ENCODE peak calls at places on chromosomes 12 and 14, in six cellular contexts. X, L, H, G, F and U are unnamed samples.

GRCh38 chr12:75823475-75823874 is 208.1 kb downstream of the PHLDA1 start:
- DNase-seq in X (no peak), L (no peak), H (no peak), G (no peak), F (no peak), U (no peak)

GRCh38 chr12:49868952-49869815 is 26.3 kb upstream of the BCDIN3D start:
- DNase-seq in X (peak; percentile 97), L (peak; percentile 28), H (no peak), G (peak; percentile 95), F (peak; percentile 98), U (no peak)

GRCh38 chr12:84937383-84937782 is 24.8 kb upstream of the SLC6A15 start:
- DNase-seq in X (no peak), L (no peak), H (no peak), G (no peak), F (no peak), U (no peak)

GRCh38 chr12:130965214-130965613 is 11.5 kb downstream of the ADGRD1 start:
- DNase-seq in X (no peak), L (no peak), H (no peak), G (peak; percentile 15), F (no peak), U (no peak)

GRCh38 chr14:95424533-95424932 is 91.9 kb downstream of the SYNE3 start:
- DNase-seq in X (peak; percentile 23), L (no peak), H (no peak), G (no peak), F (no peak), U (no peak)

GRCh38 chr12:113135178-113136127 is at the start of gene RASAL1:
- DNase-seq in X (no peak), L (peak; percentile 97), H (peak; percentile 70), G (no peak), F (no peak), U (no peak)

GRCh38 chr12:89707992-89708792 is 446 bp downstream of the ATP2B1 start:
- DNase-seq in X (peak; percentile 17), L (peak; percentile 46), H (no peak), G (peak; percentile 48), F (peak; percentile 30), U (no peak)

GRCh38 chr14:24013654-24014514 is 25.2 kb downstream of the DHRS4L2 start:
- DNase-seq in X (peak; percentile 71), L (peak; percentile 69), H (no peak), G (peak; percentile 91), F (peak; percentile 79), U (peak; percentile 67)

GRCh38 chr14:68401855-68402254 is 391.0 kb downstream of the ZFP36L1 start:
- DNase-seq in X (no peak), L (no peak), H (no peak), G (no peak), F (peak; percentile 39), U (no peak)

GRCh38 chr14:63993992-63994391 is 141.2 kb downstream of the SYNE2 start:
- DNase-seq in X (no peak), L (no peak), H (no peak), G (no peak), F (no peak), U (no peak)

GRCh38 chr12:107027304-107028053 is 40.5 kb upstream of the MTERF2 start:
- DNase-seq in X (peak; percentile 96), L (no peak), H (no peak), G (peak; percentile 99), F (peak; percentile 98), U (no peak)

GRCh38 chr12:108807996-108808725 is 49.2 kb downstream of the SSH1 start:
- DNase-seq in X (no peak), L (no peak), H (no peak), G (no peak), F (no peak), U (no peak)

GRCh38 chr14:21300892-21301291 is 21.0 kb downstream of the RPGRIP1 start:
- DNase-seq in X (no peak), L (peak; percentile 66), H (peak; percentile 19), G (no peak), F (no peak), U (peak; percentile 24)

DNA sequence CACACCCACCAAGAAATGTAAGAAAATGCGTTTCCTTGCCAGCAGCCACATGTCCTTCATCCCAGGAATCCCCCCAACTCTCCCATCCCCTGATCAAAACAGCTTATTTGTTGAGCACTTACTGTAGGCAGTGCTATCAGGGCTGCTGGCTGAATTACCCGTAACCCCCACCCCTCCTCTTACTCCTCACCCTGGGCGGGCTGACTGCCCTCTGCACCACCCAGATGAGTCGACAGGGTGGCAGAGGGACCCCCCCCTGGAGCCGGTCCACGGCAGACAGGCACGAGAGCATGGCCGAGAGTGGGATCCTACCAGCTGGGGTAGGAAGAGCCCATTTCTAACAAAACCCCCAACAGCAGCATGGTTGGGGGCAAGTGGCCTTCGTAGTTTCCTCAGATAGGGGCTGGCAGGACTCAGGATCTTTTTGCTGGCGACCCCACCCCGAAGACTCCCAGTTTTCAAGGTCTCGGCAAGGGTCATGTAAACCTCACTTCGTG is 1.1 kb upstream of the RHOF start:
- DNase-seq in X (no peak), L (no peak), H (no peak), G (no peak), F (no peak), U (no peak)
- H3K14ac ChIP-seq in X (peak overlapping the region; percentile 16), L (no peak overlapping the region), H (no peak overlapping the region), G (peak overlapping the region; percentile 58), F (no peak overlapping the region), U (no peak overlapping the region)

DNA sequence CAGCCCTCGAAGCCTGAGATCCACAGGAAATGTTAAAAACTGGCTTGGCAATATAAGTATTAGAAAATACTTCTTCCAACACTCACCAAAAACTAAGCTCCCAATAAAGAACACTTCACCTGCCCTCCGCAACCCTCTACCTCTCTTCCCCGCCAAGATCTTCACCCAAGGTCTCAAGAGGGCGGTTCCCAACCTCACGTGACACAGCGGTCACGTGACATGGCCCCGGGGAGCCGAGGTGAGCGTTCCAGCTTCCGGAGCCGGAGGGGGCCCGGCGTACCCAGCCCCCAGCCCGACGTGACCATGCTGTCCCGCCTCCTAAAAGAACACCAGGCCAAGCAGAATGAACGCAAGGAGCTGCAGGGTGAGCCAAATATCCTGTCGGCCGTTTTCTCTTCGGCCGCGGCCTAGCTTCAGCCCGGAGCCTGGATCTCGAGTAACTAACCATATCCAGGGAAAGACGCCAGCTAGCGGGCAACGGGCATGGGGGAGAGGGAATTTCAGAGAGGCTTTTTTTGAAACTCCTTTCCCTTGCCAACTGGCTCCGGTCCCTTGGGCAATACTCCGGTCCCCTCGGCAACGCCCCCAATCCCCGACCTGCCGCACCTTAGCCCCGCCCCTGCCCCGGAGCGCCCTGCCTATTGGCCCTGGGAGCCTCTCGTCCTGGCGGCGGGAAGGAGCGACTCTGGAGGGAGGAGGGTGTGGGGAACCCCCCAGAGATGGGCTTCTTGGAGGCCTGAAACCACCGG is at the start of gene BLOC1S1:
- DNase-seq in X (peak; percentile 91), L (peak; percentile 96), H (no peak), G (peak; percentile 98), F (peak; percentile 92), U (peak; percentile 94)
- H3K4me1 ChIP-seq in X (peaks cover 40% of the 10 kb centered on the region), L (peaks cover 13% of the 10 kb centered on the region), H (peaks cover 19% of the 10 kb centered on the region), G (peaks cover 20% of the 10 kb centered on the region), F (peaks cover 37% of the 10 kb centered on the region), U (peaks cover 26% of the 10 kb centered on the region)

DNA sequence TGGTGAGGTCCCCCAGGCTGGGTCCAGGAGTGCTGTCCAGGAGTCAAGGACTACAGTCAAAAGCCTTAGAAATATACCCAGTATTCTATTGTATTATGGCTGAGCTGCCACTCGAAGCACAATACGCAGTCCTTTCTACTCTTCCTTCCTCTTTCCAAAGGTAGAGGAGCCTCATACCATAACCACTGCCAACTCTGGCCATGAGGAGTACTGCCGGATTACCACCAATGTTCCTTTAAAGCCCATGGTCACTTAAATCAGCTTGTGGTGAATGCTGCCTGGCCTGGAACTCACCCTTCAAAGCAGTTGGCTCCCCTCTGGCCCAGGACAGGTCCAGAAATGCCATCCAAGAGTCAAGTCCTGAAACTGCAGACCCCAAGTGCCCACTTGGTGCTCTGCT is 425.4 kb downstream of the SLC16A7 start:
- DNase-seq in X (no peak), L (peak; percentile 29), H (no peak), G (no peak), F (no peak), U (no peak)
- H3K14ac ChIP-seq in X (no peak overlapping the region), L (no peak overlapping the region), H (no peak overlapping the region), G (no peak overlapping the region), F (no peak overlapping the region), U (no peak overlapping the region)

GRCh38 chr12:3630621-3631271 is 122.2 kb downstream of the CRACR2A start:
- DNase-seq in X (no peak), L (no peak), H (no peak), G (no peak), F (no peak), U (no peak)

GRCh38 chr12:3630111-3630510 is 122.8 kb downstream of the CRACR2A start:
- DNase-seq in X (no peak), L (no peak), H (no peak), G (no peak), F (no peak), U (no peak)

GRCh38 chr12:3627336-3627735 is 125.6 kb downstream of the CRACR2A start:
- DNase-seq in X (no peak), L (no peak), H (no peak), G (no peak), F (no peak), U (no peak)

GRCh38 chr12:3628629-3629028 is 124.3 kb downstream of the CRACR2A start:
- DNase-seq in X (no peak), L (no peak), H (no peak), G (no peak), F (no peak), U (no peak)

DNA sequence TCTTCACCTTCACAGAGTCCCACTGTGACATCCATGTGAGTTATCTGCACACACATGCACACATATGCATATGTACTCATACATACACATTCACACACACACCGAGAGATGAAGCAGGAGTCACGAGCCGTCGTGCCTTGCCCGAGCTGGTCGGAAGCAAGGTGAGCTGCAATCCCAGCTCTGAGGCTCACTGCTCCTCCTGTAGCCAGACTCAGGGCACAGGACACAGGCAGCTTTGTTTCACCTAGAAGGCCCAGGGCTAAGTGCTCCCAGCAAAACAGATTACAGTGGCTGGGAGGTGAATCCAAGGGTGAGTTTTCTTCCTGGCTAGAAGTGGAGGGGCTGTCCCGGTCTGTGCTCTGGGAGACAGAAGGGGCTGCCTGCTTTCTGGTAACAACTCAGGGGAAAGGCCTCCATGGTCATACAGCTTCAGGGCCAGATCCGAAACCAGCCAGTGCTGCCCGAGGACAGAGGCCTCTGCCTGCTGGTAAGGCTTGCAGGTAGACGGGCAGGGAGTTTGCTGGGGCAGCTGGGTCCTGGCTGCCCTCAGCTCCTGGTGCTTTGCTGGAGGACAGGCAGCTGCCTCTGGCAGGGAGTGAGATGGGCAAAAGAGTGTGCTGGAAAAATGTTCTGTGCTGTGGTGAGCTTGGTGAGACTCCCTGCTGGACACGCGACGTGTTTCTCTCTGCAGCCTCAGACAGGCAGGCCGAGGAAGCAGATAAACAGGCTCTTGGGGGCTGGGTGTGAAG is 123.7 kb downstream of the CRACR2A start:
- DNase-seq in X (no peak), L (no peak), H (no peak), G (no peak), F (no peak), U (no peak)
- H3K4me1 ChIP-seq in X (no peaks in the 10 kb centered on the region), L (no peaks in the 10 kb centered on the region), H (no peaks in the 10 kb centered on the region), G (peaks cover 5% of the 10 kb centered on the region), F (no peaks in the 10 kb centered on the region), U (no peaks in the 10 kb centered on the region)

DNA sequence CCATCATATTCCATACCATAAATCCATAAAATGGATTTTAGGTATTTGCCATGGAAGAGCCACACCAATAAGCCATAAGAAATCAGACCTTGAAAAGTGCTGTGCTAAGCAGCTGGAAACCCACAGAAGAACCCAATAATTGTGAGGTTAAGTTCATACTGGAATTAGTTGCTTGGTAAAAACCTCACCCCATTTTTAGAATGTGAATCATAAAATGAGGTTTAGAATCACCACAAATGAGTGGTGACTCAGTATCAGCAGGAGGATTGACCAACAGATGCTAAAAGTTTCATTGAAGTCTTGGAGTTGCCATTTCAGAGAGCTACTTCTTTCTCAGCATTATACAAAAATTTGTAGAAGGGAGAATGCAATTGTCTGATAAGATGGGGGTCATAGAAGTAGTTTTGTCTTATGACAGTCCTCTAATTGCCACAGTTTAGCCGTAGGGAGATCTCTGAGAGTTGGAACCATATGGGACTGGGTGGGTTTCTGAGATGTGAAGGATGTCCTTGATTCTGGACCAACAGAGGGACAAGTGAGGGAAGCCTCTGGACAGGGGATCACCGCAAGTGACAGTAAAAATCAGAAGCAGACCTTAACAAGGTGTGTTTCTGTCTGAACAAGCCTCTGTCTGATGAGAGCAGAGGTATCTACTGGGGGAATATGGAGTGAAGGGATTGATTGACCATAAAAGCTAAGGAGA is 1.4 kb upstream of the STON2 start:
- DNase-seq in X (peak; percentile 64), L (no peak), H (no peak), G (peak; percentile 69), F (peak; percentile 44), U (no peak)
- H3K14ac ChIP-seq in X (no peak overlapping the region), L (no peak overlapping the region), H (no peak overlapping the region), G (peak overlapping the region; percentile 87), F (no peak overlapping the region), U (no peak overlapping the region)